ENCODE peak calls at places on chromosomes 13 and 19, in five cellular contexts. P is HCT116, X is H1, Q is breast epithelium, B is transverse colon. R is an unnamed sample. For H3K4me1, the result is how much of the 10 kb centered on the place peaks cover.

GRCh38 chr13:38386421-38386820 is 36.8 kb downstream of the UFM1 start:
- DNase-seq in P (no peak), X (no peak), Q (no peak), B (no peak), R (no peak)

GRCh38 chr13:45412274-45413049 is 5.7 kb downstream of the SLC25A30 start:
- DNase-seq in P (no peak), X (no peak), Q (no peak), B (no peak), R (no peak)

GRCh38 chr13:108003626-108004025 is 211.7 kb downstream of the LIG4 start:
- DNase-seq in P (no peak), X (no peak), Q (no peak), B (no peak), R (peak)

GRCh38 chr19:29308977-29309520 is 96.1 kb upstream of the UQCRFS1 start:
- DNase-seq in P (no peak), X (no peak), Q (no peak), B (no peak), R (no peak)

GRCh38 chr13:111973186-111974064 is 93.5 kb upstream of the SOX1 start:
- DNase-seq in P (no peak), X (no peak), Q (no peak), B (no peak), R (no peak)

GRCh38 chr13:40969169-40969901 is 49.8 kb downstream of the ELF1 start:
- DNase-seq in P (no peak), X (no peak), Q (no peak), B (no peak), R (peak)

GRCh38 chr13:111152836-111153235 is 37.7 kb downstream of the ARHGEF7 start:
- DNase-seq in P (peak), X (no peak), Q (no peak), B (no peak), R (no peak)

GRCh38 chr19:33712268-33712667 is 84.4 kb upstream of the KCTD15 start:
- DNase-seq in P (no peak), X (no peak), Q (no peak), B (no peak), R (no peak)

DNA sequence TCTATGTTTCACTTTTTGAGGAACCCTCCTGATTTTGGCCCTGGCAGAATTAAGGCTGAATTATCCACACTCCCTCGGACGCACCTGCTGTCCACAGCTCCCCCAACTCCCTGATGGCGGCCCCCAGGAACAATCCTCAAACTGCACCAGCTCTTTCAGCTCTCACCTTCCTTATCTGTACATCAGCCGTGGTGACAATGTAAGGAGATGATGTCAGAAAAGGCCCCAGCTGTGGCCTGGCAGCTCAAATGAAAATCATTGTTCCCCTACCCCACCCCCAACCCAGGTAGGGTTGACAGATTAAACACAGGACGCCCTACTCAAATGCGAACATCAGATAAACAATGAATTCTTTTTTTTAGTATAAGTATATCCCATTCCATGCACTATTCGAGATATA is 35.0 kb upstream of the KLF2 start:
- DNase-seq in P (no peak), X (no peak), Q (no peak), B (no peak), R (no peak)
- H3K4me1 ChIP-seq in P (under half), X (under half), Q (under half), B (under half), R (under half)

GRCh38 chr19:1420590-1420989 is 13.2 kb downstream of the DAZAP1 start:
- DNase-seq in P (no peak), X (no peak), Q (no peak), B (no peak), R (no peak)
- TF ChIP-seq POLR2AphosphoS5 in P (no peak), X (no peak), Q (no peak), B (no peak), R (no peak)

GRCh38 chr19:18291590-18292459 is 10.4 kb upstream of the JUND start:
- DNase-seq in P (no peak), X (no peak), Q (peak), B (peak), R (peak)

GRCh38 chr19:18292460-18292809 is 11.0 kb upstream of the JUND start:
- DNase-seq in P (no peak), X (no peak), Q (peak), B (no peak), R (peak)

GRCh38 chr19:18293642-18294466 is 12.4 kb upstream of the JUND start:
- DNase-seq in P (no peak), X (no peak), Q (no peak), B (no peak), R (no peak)

GRCh38 chr19:18294467-18294864 is 13.0 kb upstream of the JUND start:
- DNase-seq in P (no peak), X (no peak), Q (no peak), B (peak), R (no peak)

GRCh38 chr19:18292810-18293641 is 11.6 kb upstream of the JUND start:
- DNase-seq in P (peak), X (peak), Q (peak), B (peak), R (peak)
- H3K4me1 ChIP-seq in P (under half), X (under half), Q (under half), B (under half), R (under half)

GRCh38 chr13:113001251-113002140 is 32.5 kb downstream of the MCF2L start:
- DNase-seq in P (no peak), X (no peak), Q (no peak), B (peak), R (peak)
- TF ChIP-seq POLR2AphosphoS5 in P (no peak), X (no peak), Q (no peak), B (no peak), R (no peak)

GRCh38 chr19:50175924-50176323 is 12.8 kb upstream of the IZUMO2 start:
- DNase-seq in P (no peak), X (no peak), Q (no peak), B (no peak), R (no peak)

GRCh38 chr19:50173144-50173543 is 10.1 kb upstream of the IZUMO2 start:
- DNase-seq in P (no peak), X (no peak), Q (no peak), B (peak), R (no peak)

GRCh38 chr19:50171752-50172151 is 8.7 kb upstream of the IZUMO2 start:
- DNase-seq in P (no peak), X (no peak), Q (no peak), B (no peak), R (no peak)

GRCh38 chr19:50172726-50173125 is 9.6 kb upstream of the IZUMO2 start:
- DNase-seq in P (no peak), X (no peak), Q (no peak), B (no peak), R (no peak)

DNA sequence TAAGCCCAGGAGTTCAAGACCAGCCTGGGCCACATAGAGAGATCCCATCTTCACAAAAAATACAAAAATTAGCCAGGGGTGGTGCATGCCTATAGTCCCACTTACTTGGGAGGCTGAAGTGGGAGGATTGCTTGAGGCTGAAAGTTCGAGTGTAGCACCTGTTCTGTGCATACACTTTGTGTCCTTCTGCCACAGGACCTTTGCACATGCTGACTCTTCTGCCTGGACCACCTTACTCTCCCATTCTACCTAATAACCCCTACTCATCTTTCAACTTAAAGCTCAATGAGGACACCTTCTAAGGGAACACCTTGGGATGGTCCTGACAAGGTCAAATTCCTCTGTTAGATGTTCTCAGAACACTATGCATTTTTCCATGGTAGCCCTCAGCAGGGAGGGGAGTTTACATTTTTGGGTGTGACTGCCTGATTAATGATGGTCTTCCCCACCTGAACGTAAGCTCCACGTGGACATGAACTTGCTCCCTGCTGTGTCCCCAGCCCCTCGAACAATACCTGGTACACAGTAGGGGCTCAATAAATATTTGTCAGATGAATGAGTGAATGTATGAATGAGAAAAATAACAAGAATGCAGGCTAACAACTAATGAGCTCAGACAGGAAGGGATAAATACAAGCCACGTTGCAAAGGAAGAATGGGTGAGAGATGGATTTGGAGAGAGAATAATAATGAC is 11.2 kb upstream of the IZUMO2 start:
- DNase-seq in P (no peak), X (no peak), Q (no peak), B (no peak), R (no peak)
- H3K4me1 ChIP-seq in P (under half), X (under half), Q (under half), B (under half), R (under half)

GRCh38 chr19:2507109-2507508 is 31.2 kb downstream of the GADD45B start:
- DNase-seq in P (peak), X (no peak), Q (peak), B (peak), R (peak)
- TF ChIP-seq POLR2AphosphoS5 in P (peak), X (no peak), Q (peak), B (peak), R (peak)

DNA sequence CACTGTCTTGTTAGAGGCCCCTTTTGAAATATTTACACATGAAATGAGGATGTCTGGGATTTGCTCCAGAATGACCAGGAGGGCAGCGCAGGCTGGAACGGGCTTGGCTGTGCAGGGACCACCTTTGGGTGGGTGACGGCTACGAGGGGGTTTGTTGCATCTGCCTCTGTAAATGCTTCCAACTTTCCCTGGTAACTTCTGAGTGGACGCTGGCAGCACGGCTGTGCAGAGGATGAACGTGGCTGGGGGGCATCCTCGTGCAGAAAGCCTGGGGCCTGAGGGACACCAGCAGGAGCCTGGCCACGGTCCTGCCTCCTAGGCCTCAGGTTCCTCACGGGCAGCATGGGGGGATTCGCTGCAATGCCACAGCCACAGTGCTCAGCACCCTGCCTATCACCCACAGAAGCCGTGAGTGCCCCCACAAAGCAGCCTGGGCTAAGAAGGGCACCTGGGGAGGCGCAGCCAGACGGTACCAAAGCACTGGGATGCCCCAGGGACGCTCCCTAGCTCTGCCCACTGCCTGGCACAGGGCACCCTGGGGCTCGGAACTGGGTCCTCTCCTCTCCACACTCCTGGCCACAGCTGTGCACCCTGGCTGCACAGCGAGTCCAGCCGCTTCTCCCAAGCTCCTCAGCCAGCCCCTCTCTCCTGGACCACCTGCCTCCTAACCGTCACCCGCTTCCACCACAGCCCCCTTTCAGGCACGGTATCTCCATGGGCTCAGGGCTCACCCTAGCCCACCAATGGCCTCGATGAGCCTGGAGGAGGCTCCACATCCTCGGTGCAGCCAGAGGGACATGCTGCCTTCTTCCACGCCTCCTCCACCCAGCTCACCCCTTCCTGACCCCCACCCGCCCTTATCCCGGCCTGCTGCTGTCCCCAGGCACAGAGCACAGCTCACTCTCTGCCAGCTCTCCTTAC is 44.5 kb downstream of the MLLT1 start:
- DNase-seq in P (no peak), X (no peak), Q (no peak), B (no peak), R (no peak)
- H3K4me1 ChIP-seq in P (under half), X (under half), Q (under half), B (under half), R (half or more)

DNA sequence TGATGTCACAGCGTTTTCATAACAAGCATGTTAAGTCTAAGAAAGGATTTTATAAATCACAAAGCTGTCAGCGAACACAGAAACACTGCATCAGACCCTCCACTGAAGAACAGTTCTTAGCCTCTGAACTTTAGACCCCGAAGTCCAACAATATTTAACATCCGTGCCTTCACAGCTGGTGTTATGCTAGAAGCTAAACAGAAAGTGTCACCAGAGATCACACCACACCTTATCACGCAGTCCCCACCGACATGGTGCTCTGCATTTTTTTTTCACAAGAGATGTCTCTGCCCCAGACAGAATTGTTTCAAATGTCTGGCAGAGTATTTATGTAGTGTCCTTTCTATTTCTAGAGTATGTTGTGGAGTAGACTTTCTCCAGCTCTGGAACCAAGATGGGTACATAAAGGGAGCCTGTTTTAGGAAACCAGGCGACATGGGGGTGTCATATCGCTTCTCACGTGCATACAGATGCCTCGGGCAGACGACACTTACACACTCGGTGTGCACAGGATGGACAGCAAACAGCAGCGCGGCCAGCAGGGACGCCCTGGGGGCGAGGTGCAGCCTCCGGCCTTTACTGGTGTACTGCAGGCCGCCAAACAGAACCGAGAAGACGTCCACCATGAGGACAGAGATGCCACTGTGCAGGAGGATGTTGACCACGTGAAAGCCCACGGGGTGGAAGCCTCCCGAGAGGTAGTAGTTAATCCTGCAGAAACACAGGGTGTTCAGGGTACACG is 12.0 kb downstream of the TMTC4 start:
- DNase-seq in P (no peak), X (no peak), Q (no peak), B (no peak), R (no peak)
- TF ChIP-seq POLR2AphosphoS5 in P (no peak), X (no peak), Q (no peak), B (no peak), R (no peak)

R was measured in upper lobe of left lung.